ENCODE peak calls at places on chromosomes 13 and 19, in seven cellular contexts. O, K, G, W, H, Q and P are unnamed samples.

GRCh38 chr19:43471091-43471490 is 5.7 kb upstream of the LYPD3 start:
- DNase-seq in O (no peak), K (no peak), G (no peak), W (no peak), H (no peak), Q (no peak), P (no peak)

GRCh38 chr13:48858122-48858521 is 117.6 kb upstream of the FNDC3A start:
- DNase-seq in O (no peak), K (no peak), G (no peak), W (no peak), H (no peak), Q (no peak), P (no peak)

GRCh38 chr19:15563325-15563794 is 51.7 kb upstream of the CYP4F8 start:
- DNase-seq in O (peak; percentile 51), K (peak; percentile 73), G (no peak), W (no peak), H (no peak), Q (no peak), P (no peak)

GRCh38 chr19:41957838-41958366 is 1.2 kb downstream of the RABAC1 start:
- DNase-seq in O (peak; percentile 84), K (peak; percentile 85), G (peak; percentile 67), W (no peak), H (peak; percentile 83), Q (peak; percentile 96), P (peak; percentile 83)

GRCh38 chr13:21458457-21458815 is 667 bp downstream of the ZDHHC20 start:
- DNase-seq in O (peak; percentile 75), K (peak; percentile 73), G (no peak), W (peak; percentile 46), H (no peak), Q (peak; percentile 22), P (no peak)

GRCh38 chr13:19927117-19927734 is 31.3 kb upstream of the ZMYM2 start:
- DNase-seq in O (no peak), K (no peak), G (peak; percentile 8), W (no peak), H (peak; percentile 31), Q (peak; percentile 40), P (peak; percentile 34)

GRCh38 chr13:59846845-59847620 is 316.7 kb downstream of the DIAPH3 start:
- DNase-seq in O (no peak), K (no peak), G (no peak), W (no peak), H (no peak), Q (no peak), P (no peak)

GRCh38 chr13:47897411-47898050 is 103.5 kb downstream of the SUCLA2 start:
- DNase-seq in O (no peak), K (no peak), G (peak; percentile 82), W (no peak), H (peak; percentile 36), Q (no peak), P (peak; percentile 27)

GRCh38 chr19:55336101-55336500 is 3.6 kb upstream of the KMT5C start:
- DNase-seq in O (no peak), K (no peak), G (no peak), W (no peak), H (no peak), Q (no peak), P (no peak)

GRCh38 chr19:49710372-49710951 is 19.5 kb downstream of the CPT1C start:
- DNase-seq in O (no peak), K (no peak), G (peak; percentile 50), W (no peak), H (peak; percentile 84), Q (peak; percentile 67), P (peak; percentile 40)

GRCh38 chr19:50416034-50416814 is 2.5 kb upstream of the SPIB start:
- DNase-seq in O (no peak), K (peak; percentile 67), G (no peak), W (no peak), H (no peak), Q (no peak), P (no peak)

DNA sequence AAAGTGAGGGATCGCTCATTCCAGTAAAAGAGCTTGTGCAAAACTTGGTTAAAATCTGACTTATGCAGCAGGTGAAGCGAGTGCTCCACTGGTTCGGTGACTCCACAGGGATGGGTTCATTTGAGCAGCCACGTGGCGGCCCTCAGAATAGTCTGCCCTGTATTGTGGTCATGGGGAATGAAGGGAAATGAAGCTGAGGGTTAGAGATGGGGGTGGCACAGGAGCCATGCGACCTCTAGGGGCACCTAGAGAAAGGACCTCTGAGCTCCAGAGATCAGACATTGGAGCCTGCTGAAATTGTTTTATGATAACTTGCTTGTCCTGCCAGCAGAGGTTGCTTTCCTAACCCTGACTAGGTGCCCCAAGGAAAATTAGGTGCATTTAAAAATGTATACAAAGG is 26.6 kb downstream of the CBY2 start:
- DNase-seq in O (no peak), K (no peak), G (no peak), W (no peak), H (no peak), Q (peak; percentile 42), P (peak; percentile 4)
- TF ChIP-seq CTCF in O (no peak), K (no peak), G (no peak), W (no peak), H (no peak), Q (no peak), P (peak; percentile 4)

DNA sequence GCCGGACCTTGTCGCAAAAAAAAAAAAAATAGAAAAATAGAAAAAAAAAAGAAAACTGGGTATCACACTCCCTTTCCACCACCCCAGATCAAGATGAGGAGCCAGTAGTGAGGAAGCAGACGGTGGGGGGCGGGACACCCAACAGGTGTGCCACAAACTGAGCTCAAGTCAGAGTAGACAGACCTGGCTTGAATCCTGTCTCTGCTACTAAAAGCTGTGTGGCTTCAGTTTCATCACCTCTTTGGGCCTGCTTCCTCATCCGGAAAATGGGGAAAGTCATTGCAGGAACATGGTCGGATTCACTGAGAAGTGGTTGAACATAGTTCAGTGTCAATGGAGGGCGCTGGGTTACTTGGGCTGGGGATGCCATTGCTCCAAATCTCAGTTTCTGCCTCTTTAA is 2.9 kb downstream of the HIF3A start:
- DNase-seq in O (no peak), K (peak; percentile 64), G (no peak), W (no peak), H (no peak), Q (no peak), P (no peak)
- H3K4me3 ChIP-seq in O (no peak overlapping the region), K (no peak overlapping the region), G (no peak overlapping the region), W (no peak overlapping the region), H (no peak overlapping the region), Q (no peak overlapping the region), P (peak overlapping the region; percentile 79)

DNA sequence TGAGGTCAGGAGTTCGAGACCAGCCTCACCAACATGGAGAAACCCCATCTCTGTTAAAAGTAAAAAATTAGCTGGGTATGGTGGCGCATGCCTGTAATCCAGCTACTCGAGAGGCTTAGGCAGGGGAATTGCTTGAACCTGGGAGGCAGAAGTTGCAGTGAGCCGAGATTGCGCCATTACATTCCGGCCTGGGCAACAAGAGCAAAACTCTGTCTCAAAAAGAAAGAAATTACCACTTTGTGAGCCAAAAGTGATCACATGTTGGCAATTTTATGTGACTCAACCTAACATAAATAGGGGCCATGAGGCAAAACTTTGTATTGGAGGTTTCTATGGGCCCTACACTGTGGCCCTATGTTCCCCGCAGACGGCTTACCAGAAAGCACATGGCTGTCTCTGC is 72.2 kb downstream of the MAP4K1 start:
- DNase-seq in O (no peak), K (peak; percentile 4), G (no peak), W (no peak), H (no peak), Q (no peak), P (peak; percentile 14)
- TF ChIP-seq CTCF in O (no peak), K (no peak), G (no peak), W (no peak), H (no peak), Q (no peak), P (no peak)

GRCh38 chr19:37635076-37636056 is 19.9 kb downstream of the ZFP30 start:
- DNase-seq in O (no peak), K (no peak), G (no peak), W (no peak), H (no peak), Q (peak; percentile 23), P (peak; percentile 3)
- H3K4me3 ChIP-seq in O (no peak overlapping the region), K (no peak overlapping the region), G (no peak overlapping the region), W (no peak overlapping the region), H (no peak overlapping the region), Q (no peak overlapping the region), P (no peak overlapping the region)

GRCh38 chr19:48195106-48195830 is 24.8 kb downstream of the ZSWIM9 start:
- DNase-seq in O (no peak), K (no peak), G (no peak), W (no peak), H (no peak), Q (no peak), P (no peak)

GRCh38 chr19:48196933-48197665 is 26.6 kb downstream of the ZSWIM9 start:
- DNase-seq in O (no peak), K (no peak), G (no peak), W (no peak), H (no peak), Q (no peak), P (peak; percentile 80)

GRCh38 chr19:48192750-48193149 is 22.3 kb downstream of the ZSWIM9 start:
- DNase-seq in O (no peak), K (no peak), G (no peak), W (no peak), H (no peak), Q (no peak), P (no peak)

GRCh38 chr19:48196321-48196761 is 25.9 kb downstream of the ZSWIM9 start:
- DNase-seq in O (no peak), K (no peak), G (no peak), W (no peak), H (no peak), Q (no peak), P (peak; percentile 23)

GRCh38 chr19:48194041-48194871 is 23.8 kb downstream of the ZSWIM9 start:
- DNase-seq in O (peak; percentile 13), K (no peak), G (no peak), W (peak; percentile 24), H (peak; percentile 7), Q (no peak), P (peak; percentile 28)
- TF ChIP-seq CTCF in O (peak; percentile 36), K (no peak), G (peak; percentile 37), W (peak; percentile 64), H (peak; percentile 49), Q (peak; percentile 47), P (peak; percentile 53)

GRCh38 chr19:3788991-3789778 is 3.0 kb upstream of the MATK start:
- DNase-seq in O (no peak), K (no peak), G (no peak), W (peak; percentile 47), H (no peak), Q (no peak), P (no peak)

GRCh38 chr19:3785464-3785937 is 680 bp downstream of the MATK start:
- DNase-seq in O (no peak), K (peak; percentile 45), G (no peak), W (no peak), H (no peak), Q (no peak), P (no peak)

GRCh38 chr19:3784607-3785463 is 1.3 kb downstream of the MATK start:
- DNase-seq in O (no peak), K (peak; percentile 51), G (no peak), W (no peak), H (no peak), Q (no peak), P (no peak)

GRCh38 chr19:3783660-3784584 is 2.3 kb downstream of the MATK start:
- DNase-seq in O (no peak), K (peak; percentile 49), G (no peak), W (peak; percentile 46), H (no peak), Q (peak; percentile 39), P (no peak)

GRCh38 chr19:3785938-3786824 is at the start of gene MATK:
- DNase-seq in O (no peak), K (peak; percentile 45), G (no peak), W (no peak), H (no peak), Q (no peak), P (no peak)
- H3K4me3 ChIP-seq in O (no peak within 1 kb of the TSS), K (peak within 1 kb of the TSS; percentile 9), G (no peak within 1 kb of the TSS), W (peak within 1 kb of the TSS; percentile 66), H (no peak within 1 kb of the TSS), Q (no peak within 1 kb of the TSS), P (no peak within 1 kb of the TSS)